ENCODE peak calls at places on chromosomes 16 and 17, in eight cellular contexts. M is DND-41, Y is GM12865, E is Panc1, W is AG04450, D is cardiac fibroblast, S is mucosa of descending colon, P is body of pancreas. L is an unnamed sample.

GRCh38 chr16:11052080-11052808 is 107.9 kb downstream of the CLEC16A start:
- DNase-seq in M (peak), Y (peak), E (no peak), W (no peak), D (no peak), S (no peak), P (no peak), L (peak)

GRCh38 chr16:9703731-9704130 is 478.5 kb downstream of the GRIN2A start:
- DNase-seq in M (no peak), Y (no peak), E (no peak), W (no peak), D (no peak), S (no peak), P (no peak), L (no peak)

GRCh38 chr17:79612468-79613194 is 1.8 kb upstream of the RBFOX3 start:
- DNase-seq in M (peak), Y (peak), E (no peak), W (no peak), D (peak), S (peak), P (peak), L (no peak)

GRCh38 chr17:40562841-40563370 is 2.4 kb downstream of the CCR7 start:
- DNase-seq in M (no peak), Y (no peak), E (no peak), W (no peak), D (no peak), S (no peak), P (no peak), L (no peak)

GRCh38 chr16:1525871-1526607 is 7.4 kb upstream of the TMEM204 start:
- DNase-seq in M (no peak), Y (no peak), E (no peak), W (no peak), D (no peak), S (no peak), P (no peak), L (no peak)

GRCh38 chr17:42097691-42098661 is at the start of gene ZNF385C:
- DNase-seq in M (no peak), Y (no peak), E (no peak), W (no peak), D (no peak), S (no peak), P (peak), L (no peak)

GRCh38 chr17:283911-284675 is 68.5 kb downstream of the RPH3AL start:
- DNase-seq in M (no peak), Y (no peak), E (no peak), W (no peak), D (no peak), S (no peak), P (no peak), L (no peak)

GRCh38 chr17:77887464-77888241 is 70.8 kb upstream of the TNRC6C start:
- DNase-seq in M (no peak), Y (no peak), E (no peak), W (peak), D (peak), S (peak), P (peak), L (no peak)

GRCh38 chr17:43877451-43878155 is 29.7 kb downstream of the MPP2 start:
- DNase-seq in M (no peak), Y (no peak), E (no peak), W (no peak), D (no peak), S (no peak), P (no peak), L (no peak)

GRCh38 chr16:91484-91883 is 13.5 kb downstream of the MPG start:
- DNase-seq in M (no peak), Y (no peak), E (no peak), W (no peak), D (peak), S (no peak), P (peak), L (no peak)

DNA sequence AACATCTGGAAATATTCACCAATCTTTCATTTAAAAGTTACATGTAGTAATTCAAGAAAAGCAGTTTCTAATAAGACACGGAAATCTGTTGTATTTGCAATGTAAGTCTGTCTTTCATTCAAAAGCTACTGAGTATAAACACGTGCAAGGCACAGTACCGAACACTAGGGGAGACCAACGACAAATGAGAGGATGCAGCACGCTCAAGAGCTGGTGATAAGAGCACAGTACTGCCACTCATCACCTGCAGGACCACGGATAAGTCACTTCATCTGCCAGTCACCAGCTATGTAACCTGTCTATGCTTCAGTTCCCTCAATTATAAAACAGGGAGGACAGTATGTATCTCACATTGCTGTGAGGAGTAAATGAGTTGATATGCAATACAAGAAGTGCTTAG is 67.1 kb downstream of the CLEC18A start:
- DNase-seq in M (peak), Y (peak), E (no peak), W (no peak), D (peak), S (peak), P (peak), L (no peak)
- TF ChIP-seq CTCF in M (peak), Y (no peak), E (peak), W (no peak), D (peak), S (no peak), P (peak), L (peak)

DNA sequence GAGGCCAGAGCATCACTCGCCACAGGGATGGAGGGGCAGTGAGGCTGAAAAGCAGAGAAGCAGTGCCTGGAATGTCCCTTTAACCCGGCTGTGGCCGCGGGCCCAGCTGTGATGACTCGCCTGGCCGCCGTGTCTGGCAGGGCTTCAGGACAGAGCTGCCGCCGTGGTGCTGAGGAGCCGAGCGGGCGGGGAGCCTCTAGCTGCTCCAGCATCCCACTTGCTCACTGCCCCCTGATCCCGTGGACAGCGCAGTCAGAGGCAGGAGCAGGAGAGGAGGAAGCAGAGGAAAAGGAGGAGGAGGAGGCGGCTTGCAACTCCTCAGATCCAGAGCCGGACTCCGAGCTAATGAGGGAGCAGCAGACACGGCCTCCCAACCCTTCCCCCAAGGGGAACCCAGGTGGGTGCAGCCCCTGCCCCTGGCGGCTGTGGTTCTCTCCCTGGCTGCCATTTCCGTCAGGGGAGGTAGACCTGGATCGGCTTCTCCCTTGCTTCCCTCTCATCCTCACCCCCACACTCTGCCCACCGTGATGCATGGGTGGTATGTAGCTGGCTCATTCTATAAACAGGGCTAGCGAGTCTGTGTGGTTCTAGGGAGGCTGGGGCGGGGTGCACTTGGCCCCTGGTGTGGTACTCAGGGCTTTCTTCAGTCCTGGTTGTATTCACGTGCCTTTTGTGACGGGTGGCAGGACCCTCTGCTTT is 165.7 kb downstream of the CMIP start:
- DNase-seq in M (no peak), Y (no peak), E (no peak), W (no peak), D (peak), S (peak), P (peak), L (no peak)
- H3K4me3 ChIP-seq in M (no peak), Y (no peak), E (no peak), W (no peak), D (peak), S (no peak), P (no peak), L (no peak)

GRCh38 chr17:8109669-8110455 is 8.5 kb downstream of the ALOXE3 start:
- DNase-seq in M (peak), Y (peak), E (no peak), W (no peak), D (peak), S (peak), P (peak), L (no peak)

GRCh38 chr17:8110907-8111306 is 7.4 kb downstream of the ALOXE3 start:
- DNase-seq in M (no peak), Y (no peak), E (no peak), W (no peak), D (no peak), S (no peak), P (no peak), L (no peak)

GRCh38 chr17:8108972-8109668 is 9.2 kb downstream of the ALOXE3 start:
- DNase-seq in M (no peak), Y (no peak), E (no peak), W (no peak), D (no peak), S (no peak), P (no peak), L (no peak)

GRCh38 chr17:8105957-8106398 is 12.3 kb downstream of the ALOXE3 start:
- DNase-seq in M (no peak), Y (peak), E (no peak), W (no peak), D (peak), S (no peak), P (no peak), L (no peak)

GRCh38 chr17:8110456-8110804 is 7.9 kb downstream of the ALOXE3 start:
- DNase-seq in M (no peak), Y (no peak), E (no peak), W (no peak), D (no peak), S (no peak), P (no peak), L (no peak)
- TF ChIP-seq CTCF in M (no peak), Y (no peak), E (peak), W (no peak), D (no peak), S (no peak), P (no peak), L (no peak)

GRCh38 chr16:86929149-86929871 is 351.0 kb downstream of the FOXL1 start:
- DNase-seq in M (no peak), Y (no peak), E (no peak), W (peak), D (peak), S (no peak), P (no peak), L (no peak)
- H3K4me3 ChIP-seq in M (no peak), Y (no peak), E (no peak), W (no peak), D (no peak), S (no peak), P (no peak), L (no peak)

GRCh38 chr17:74977802-74978201 is 5.2 kb upstream of the HID1 start:
- DNase-seq in M (no peak), Y (no peak), E (no peak), W (no peak), D (no peak), S (no peak), P (no peak), L (no peak)
- TF ChIP-seq CTCF in M (no peak), Y (no peak), E (no peak), W (no peak), D (no peak), S (no peak), P (no peak), L (no peak)

GRCh38 chr17:7221281-7222092 is 1.7 kb downstream of the ACADVL start:
- DNase-seq in M (no peak), Y (no peak), E (no peak), W (no peak), D (no peak), S (no peak), P (no peak), L (no peak)
- H3K4me3 ChIP-seq in M (peak), Y (no peak), E (peak), W (peak), D (peak), S (no peak), P (no peak), L (no peak)

DNA sequence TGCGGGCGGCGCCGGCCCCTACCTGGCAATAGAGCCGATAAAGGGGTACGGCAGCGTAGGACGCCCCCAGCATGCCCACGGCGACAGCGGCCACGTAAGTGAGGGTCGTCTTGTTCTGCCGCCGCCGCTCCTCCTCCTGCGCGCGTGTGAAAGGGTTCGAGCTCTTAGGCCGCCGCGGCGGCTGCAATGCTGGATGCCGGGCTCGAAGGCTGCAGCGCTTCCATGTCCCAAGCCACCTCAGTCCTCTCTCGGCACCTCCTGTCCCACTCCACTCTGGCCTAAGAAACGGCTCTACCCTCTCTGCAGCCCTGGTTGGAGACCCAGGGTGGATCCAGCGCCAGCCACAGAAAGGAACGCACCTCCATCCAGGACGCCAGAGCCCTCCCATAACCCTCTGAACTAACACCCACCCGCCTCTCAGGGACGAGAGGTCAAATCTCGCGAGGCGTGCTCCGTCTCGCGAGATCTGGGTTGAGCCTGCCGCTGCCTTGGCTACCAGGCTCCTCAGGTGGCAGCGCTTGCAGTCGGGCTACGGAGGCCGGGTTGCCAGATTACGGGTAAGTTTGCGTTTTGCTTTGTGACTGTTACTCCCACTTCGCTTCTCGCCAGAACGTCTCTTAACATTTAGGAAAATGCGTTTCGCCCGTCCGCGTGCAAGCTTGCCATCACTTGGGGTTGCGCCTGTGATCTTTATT is at the start of the genes COX11 and STXBP4:
- DNase-seq in M (peak), Y (peak), E (peak), W (peak), D (peak), S (peak), P (peak), L (peak)
- TF ChIP-seq CTCF in M (peak), Y (no peak), E (peak), W (peak), D (peak), S (no peak), P (peak), L (peak)

GRCh38 chr16:89672177-89672941 is 14.1 kb upstream of the CDK10 start:
- DNase-seq in M (no peak), Y (no peak), E (no peak), W (no peak), D (no peak), S (no peak), P (no peak), L (no peak)
- H3K4me3 ChIP-seq in M (no peak), Y (no peak), E (no peak), W (no peak), D (no peak), S (no peak), P (no peak), L (no peak)

DNA sequence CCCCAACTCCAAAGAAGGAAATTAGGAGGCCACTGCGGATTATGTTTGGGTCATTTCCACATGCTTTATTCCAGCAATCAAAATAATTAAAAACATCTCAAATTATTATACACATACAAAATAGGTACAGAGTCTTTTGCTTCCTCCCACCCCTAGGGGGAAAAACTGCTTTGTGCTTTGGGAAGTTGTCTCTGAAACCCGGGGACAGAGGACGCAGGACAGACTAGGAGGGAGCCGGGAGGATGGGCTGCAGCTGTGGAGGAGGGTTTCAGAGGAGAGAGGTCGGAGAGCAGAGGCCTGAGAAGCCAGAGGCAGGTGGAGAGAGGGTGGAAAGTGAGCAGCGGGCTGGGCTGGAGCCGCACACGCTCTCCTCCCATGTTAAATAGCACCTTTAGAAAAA is 17.4 kb downstream of the COL1A1 start:
- DNase-seq in M (no peak), Y (no peak), E (no peak), W (no peak), D (no peak), S (no peak), P (no peak), L (no peak)
- TF ChIP-seq CTCF in M (no peak), Y (no peak), E (no peak), W (peak), D (peak), S (no peak), P (no peak), L (no peak)

GRCh38 chr17:17480593-17481148 is 3.9 kb downstream of the MED9 start:
- DNase-seq in M (peak), Y (no peak), E (no peak), W (no peak), D (no peak), S (no peak), P (no peak), L (no peak)
- H3K4me3 ChIP-seq in M (peak), Y (no peak), E (no peak), W (no peak), D (no peak), S (no peak), P (no peak), L (no peak)